ENCODE peak calls at places on chromosome X, in seven cellular contexts. F is brain microvascular endothelial cell; P is CD4-positive, CD25-positive, alpha-beta regulatory T cell; I is activated naive CD8-positive, alpha-beta T cell treated with anti-CD3 and anti-CD28 coated beads, Interleukin-2, amount 50 U/mL, for 24 hours; N is NCI-H524; C is HEK293T; X is coronary artery. B is an unnamed sample.

GRCh38 chrX:16958356-16958755 is 11.9 kb downstream of the REPS2 start:
- DNase-seq in X (no peak), P (no peak), C (no peak), N (no peak), F (no peak), I (no peak), B (no peak)

GRCh38 chrX:110851780-110852179 is 56.2 kb upstream of the CHRDL1 start:
- DNase-seq in P (no peak), F (no peak), X (no peak), N (no peak), C (no peak), I (no peak), B (no peak)

GRCh38 chrX:41022579-41022978 is 62.7 kb upstream of the USP9X start:
- DNase-seq in I (no peak), P (no peak), N (no peak), F (no peak), X (no peak), C (no peak), B (no peak)

GRCh38 chrX:110847334-110847733 is 51.7 kb upstream of the CHRDL1 start:
- DNase-seq in P (peak), F (peak), C (peak), I (no peak), N (peak), X (no peak), B (peak)

GRCh38 chrX:31580726-31581125 is 508.9 kb upstream of the FTHL17 start:
- DNase-seq in I (no peak), X (no peak), N (no peak), P (no peak), F (peak), C (no peak), B (no peak)

GRCh38 chrX:119266364-119266995 is 30.4 kb downstream of the PGRMC1 start:
- DNase-seq in P (peak), I (peak), F (peak), X (no peak), C (peak), N (peak), B (peak)

GRCh38 chrX:68416592-68416991 is 16.7 kb downstream of the OPHN1 start:
- DNase-seq in F (no peak), C (no peak), I (no peak), P (no peak), X (no peak), N (no peak), B (no peak)

GRCh38 chrX:41005445-41005992 is 79.7 kb upstream of the USP9X start:
- DNase-seq in X (no peak), I (no peak), N (no peak), P (no peak), F (no peak), C (no peak), B (peak)